ENCODE peak calls at places on chromosomes 12 and 14, in five cellular contexts. One of them, this sample, is unnamed.

GRCh38 chr14:72515779-72516770 is 377.8 kb downstream of the DPF3 start:
- DNase-seq in suprapubic skin: no peak
- DNase-seq in fibroblast of lung: peak
- DNase-seq in tibial nerve: no peak
- DNase-seq in heart left ventricle: no peak
- DNase-seq in this sample: peak

GRCh38 chr12:127655691-127656090 is 611.3 kb upstream of the TMEM132C start:
- DNase-seq in suprapubic skin: no peak
- DNase-seq in fibroblast of lung: peak
- DNase-seq in tibial nerve: no peak
- DNase-seq in heart left ventricle: no peak
- DNase-seq in this sample: no peak

GRCh38 chr12:95918194-95918993 is 24.0 kb downstream of the CCDC38 start:
- DNase-seq in suprapubic skin: no peak
- DNase-seq in fibroblast of lung: peak
- DNase-seq in tibial nerve: no peak
- DNase-seq in heart left ventricle: no peak
- DNase-seq in this sample: peak

GRCh38 chr12:52628111-52628507 is 9.8 kb upstream of the KRT73 start:
- DNase-seq in suprapubic skin: no peak
- DNase-seq in fibroblast of lung: no peak
- DNase-seq in tibial nerve: no peak
- DNase-seq in heart left ventricle: no peak
- DNase-seq in this sample: no peak

GRCh38 chr14:95233702-95234241 is 76.4 kb upstream of the DICER1 start:
- DNase-seq in suprapubic skin: no peak
- DNase-seq in fibroblast of lung: no peak
- DNase-seq in tibial nerve: peak
- DNase-seq in heart left ventricle: peak
- DNase-seq in this sample: peak

GRCh38 chr14:67409461-67409860 is 2.5 kb downstream of the PLEK2 start:
- DNase-seq in suprapubic skin: no peak
- DNase-seq in fibroblast of lung: no peak
- DNase-seq in tibial nerve: no peak
- DNase-seq in heart left ventricle: no peak
- DNase-seq in this sample: no peak

GRCh38 chr12:45558353-45558752 is 171.2 kb upstream of the ARID2 start:
- DNase-seq in suprapubic skin: no peak
- DNase-seq in fibroblast of lung: no peak
- DNase-seq in tibial nerve: no peak
- DNase-seq in heart left ventricle: no peak
- DNase-seq in this sample: no peak

GRCh38 chr14:60970146-60970545 is 10.7 kb downstream of the TRMT5 start:
- DNase-seq in suprapubic skin: no peak
- DNase-seq in fibroblast of lung: no peak
- DNase-seq in tibial nerve: no peak
- DNase-seq in heart left ventricle: no peak
- DNase-seq in this sample: no peak

GRCh38 chr14:93811611-93812010 is 23.3 kb upstream of the PRIMA1 start:
- DNase-seq in suprapubic skin: no peak
- DNase-seq in fibroblast of lung: no peak
- DNase-seq in tibial nerve: no peak
- DNase-seq in heart left ventricle: no peak
- DNase-seq in this sample: no peak

DNA sequence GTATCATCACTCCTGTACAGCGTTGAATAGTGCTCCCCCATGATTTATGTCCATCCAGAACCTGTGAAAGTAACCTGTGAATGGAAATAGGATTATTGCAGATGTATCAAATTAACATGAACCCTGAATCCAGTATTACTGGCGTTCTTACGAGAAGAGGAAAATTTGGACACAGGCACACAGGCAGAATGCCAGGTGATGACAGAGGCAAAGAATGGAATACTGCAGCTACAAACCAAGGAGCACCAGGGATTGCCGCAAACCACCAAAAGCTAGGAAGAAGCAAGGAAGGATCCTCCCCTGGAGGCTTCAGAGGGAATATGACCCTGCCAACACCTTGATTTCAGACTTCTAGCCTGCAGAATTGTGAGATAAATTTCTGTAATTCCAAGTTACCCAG is 113.5 kb upstream of the EGLN3 start:
- DNase-seq in suprapubic skin: no peak
- DNase-seq in fibroblast of lung: peak
- DNase-seq in tibial nerve: peak
- DNase-seq in heart left ventricle: no peak
- DNase-seq in this sample: peak
- TF ChIP-seq CTCF in suprapubic skin: no peak
- TF ChIP-seq CTCF in fibroblast of lung: no peak
- TF ChIP-seq CTCF in tibial nerve: no peak
- TF ChIP-seq CTCF in heart left ventricle: no peak
- TF ChIP-seq CTCF in this sample: no peak

DNA sequence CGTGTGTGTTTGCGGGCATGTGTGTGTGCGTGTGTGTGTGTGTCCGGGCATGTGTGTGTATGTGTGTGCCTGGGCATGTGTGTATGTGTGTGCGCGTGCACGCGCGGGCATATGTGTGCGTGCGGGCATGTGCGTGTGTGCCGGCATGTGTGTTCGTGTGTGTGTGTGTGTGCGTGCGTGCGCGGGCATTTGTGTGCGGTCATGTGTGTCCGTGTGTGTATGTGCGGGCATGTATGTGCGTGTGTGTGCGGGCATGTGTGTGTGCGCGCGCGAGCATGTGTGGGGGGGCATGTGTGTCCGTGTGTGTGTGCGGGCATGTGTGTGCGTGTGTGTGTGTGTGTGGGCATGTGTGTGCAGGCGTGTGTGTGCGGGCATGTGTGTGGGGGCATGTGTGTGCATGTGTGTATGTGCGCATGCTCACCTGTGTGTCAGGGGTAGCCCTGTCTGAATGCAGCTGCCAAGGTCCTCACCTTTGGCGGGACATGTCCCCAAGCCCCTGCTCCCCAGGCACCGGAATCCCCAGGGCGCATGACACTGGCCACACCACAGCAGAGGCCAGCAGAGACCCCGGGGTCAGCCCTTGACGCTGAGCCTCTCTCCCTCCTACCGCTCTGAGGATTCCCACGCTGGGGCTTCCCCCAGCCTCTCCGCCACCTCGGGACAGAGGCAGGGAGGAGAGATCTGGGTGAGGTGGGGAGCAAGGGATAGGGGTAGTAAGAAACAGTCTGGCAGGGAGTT is 109.5 kb upstream of the NCOR2 start:
- DNase-seq in suprapubic skin: no peak
- DNase-seq in fibroblast of lung: no peak
- DNase-seq in tibial nerve: no peak
- DNase-seq in heart left ventricle: no peak
- DNase-seq in this sample: no peak
- H3K4me3 ChIP-seq in suprapubic skin: no peak
- H3K4me3 ChIP-seq in fibroblast of lung: no peak
- H3K4me3 ChIP-seq in tibial nerve: no peak
- H3K4me3 ChIP-seq in heart left ventricle: no peak
- H3K4me3 ChIP-seq in this sample: no peak

GRCh38 chr14:102500724-102501123 is 8.9 kb downstream of the ANKRD9 start:
- DNase-seq in suprapubic skin: no peak
- DNase-seq in fibroblast of lung: no peak
- DNase-seq in tibial nerve: no peak
- DNase-seq in heart left ventricle: peak
- DNase-seq in this sample: no peak
- TF ChIP-seq CTCF in suprapubic skin: no peak
- TF ChIP-seq CTCF in fibroblast of lung: no peak
- TF ChIP-seq CTCF in tibial nerve: no peak
- TF ChIP-seq CTCF in heart left ventricle: no peak
- TF ChIP-seq CTCF in this sample: no peak

DNA sequence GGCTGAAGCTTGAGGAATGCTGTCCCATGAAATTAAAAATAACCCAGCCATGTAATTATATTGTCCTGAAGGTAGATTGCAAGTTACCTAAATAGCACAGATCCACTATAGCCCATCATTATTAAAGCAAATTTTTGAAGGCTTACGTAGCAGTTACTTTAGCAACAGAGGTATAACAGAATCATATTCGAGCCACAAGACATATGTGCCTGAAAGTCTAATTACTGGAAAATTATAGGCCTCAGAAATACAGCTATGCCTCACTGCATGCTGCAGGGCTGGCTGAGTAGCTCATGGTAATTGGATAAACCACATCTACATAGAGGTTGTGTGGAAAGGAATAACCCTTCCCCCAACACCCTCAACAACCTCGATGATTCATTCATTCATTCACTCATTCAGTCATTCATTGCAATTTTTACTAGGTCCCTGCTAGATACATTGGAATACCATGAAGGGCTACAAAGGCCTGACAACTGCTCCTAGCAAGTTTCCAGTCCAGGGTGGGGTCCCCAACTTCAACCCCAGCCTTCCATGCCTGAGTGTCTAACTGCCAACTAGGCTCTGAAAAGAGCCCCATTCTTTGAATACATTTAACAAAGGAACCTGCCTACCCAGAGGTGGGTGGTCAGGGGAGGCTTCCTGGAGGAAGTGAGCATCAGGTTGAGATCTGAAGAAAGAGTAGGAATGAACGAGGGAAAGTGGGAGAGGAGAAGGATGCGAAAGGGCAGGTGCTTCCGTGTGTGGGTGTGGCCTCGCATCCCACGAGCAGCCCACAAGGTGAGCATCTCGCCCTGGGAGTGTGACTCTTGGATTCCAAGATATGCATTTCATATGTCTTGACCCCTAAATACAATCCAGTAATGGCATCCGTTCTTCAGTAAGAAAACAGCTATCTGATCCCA is 18.0 kb upstream of the CMKLR1 start:
- DNase-seq in suprapubic skin: no peak
- DNase-seq in fibroblast of lung: no peak
- DNase-seq in tibial nerve: no peak
- DNase-seq in heart left ventricle: no peak
- DNase-seq in this sample: no peak
- H3K4me3 ChIP-seq in suprapubic skin: no peak
- H3K4me3 ChIP-seq in fibroblast of lung: no peak
- H3K4me3 ChIP-seq in tibial nerve: no peak
- H3K4me3 ChIP-seq in heart left ventricle: no peak
- H3K4me3 ChIP-seq in this sample: no peak

GRCh38 chr14:69803753-69804152 is 6.7 kb upstream of the SLC10A1 start:
- DNase-seq in suprapubic skin: no peak
- DNase-seq in fibroblast of lung: no peak
- DNase-seq in tibial nerve: no peak
- DNase-seq in heart left ventricle: no peak
- DNase-seq in this sample: no peak
- TF ChIP-seq CTCF in suprapubic skin: no peak
- TF ChIP-seq CTCF in fibroblast of lung: no peak
- TF ChIP-seq CTCF in tibial nerve: no peak
- TF ChIP-seq CTCF in heart left ventricle: no peak
- TF ChIP-seq CTCF in this sample: peak